ENCODE peak calls at places on chromosomes 5 and 9, in four cellular contexts. One of them, this sample, is unnamed.

GRCh38 chr5:90803376-90803775 is 244.8 kb downstream of the ADGRV1 start:
- ATAC-seq in GM12878: no peak
- ATAC-seq in HepG2: peak; percentile 34
- ATAC-seq in A549: peak; percentile 95
- ATAC-seq in this sample: no peak

GRCh38 chr9:128048663-128049062 is 18.5 kb downstream of the NAIF1 start:
- ATAC-seq in GM12878: peak; percentile 93
- ATAC-seq in HepG2: peak; percentile 66
- ATAC-seq in A549: peak; percentile 84
- ATAC-seq in this sample: no peak

GRCh38 chr5:74919487-74919886 is 53.3 kb upstream of the FAM169A start:
- ATAC-seq in GM12878: peak; percentile 75
- ATAC-seq in HepG2: no peak
- ATAC-seq in A549: peak; percentile 66
- ATAC-seq in this sample: peak; percentile 50

GRCh38 chr9:72675586-72675985 is 154.2 kb downstream of the TMC1 start:
- ATAC-seq in GM12878: no peak
- ATAC-seq in HepG2: no peak
- ATAC-seq in A549: no peak
- ATAC-seq in this sample: no peak

GRCh38 chr9:109433476-109433875 is 64.6 kb downstream of the PTPN3 start:
- ATAC-seq in GM12878: no peak
- ATAC-seq in HepG2: no peak
- ATAC-seq in A549: no peak
- ATAC-seq in this sample: no peak

GRCh38 chr5:71865202-71865601 is 146.1 kb downstream of the CARTPT start:
- ATAC-seq in GM12878: no peak
- ATAC-seq in HepG2: no peak
- ATAC-seq in A549: peak; percentile 93
- ATAC-seq in this sample: peak; percentile 88

GRCh38 chr9:15720861-15721260 is 168.0 kb downstream of the CCDC171 start:
- ATAC-seq in GM12878: no peak
- ATAC-seq in HepG2: no peak
- ATAC-seq in A549: no peak
- ATAC-seq in this sample: no peak

GRCh38 chr5:87081511-87082372 is 185.9 kb upstream of the RASA1 start:
- ATAC-seq in GM12878: peak; percentile 94
- ATAC-seq in HepG2: no peak
- ATAC-seq in A549: no peak
- ATAC-seq in this sample: no peak

GRCh38 chr9:108467653-108468324 is 388.0 kb downstream of the ACTL7B start:
- ATAC-seq in GM12878: no peak
- ATAC-seq in HepG2: peak; percentile 96
- ATAC-seq in A549: peak; percentile 66
- ATAC-seq in this sample: no peak

GRCh38 chr5:42840279-42840678 is 28.6 kb upstream of the SELENOP start:
- ATAC-seq in GM12878: no peak
- ATAC-seq in HepG2: peak; percentile 60
- ATAC-seq in A549: no peak
- ATAC-seq in this sample: peak; percentile 66

GRCh38 chr9:37974506-37975173 is 70.7 kb upstream of the SLC25A51 start:
- ATAC-seq in GM12878: no peak
- ATAC-seq in HepG2: no peak
- ATAC-seq in A549: peak; percentile 69
- ATAC-seq in this sample: no peak

GRCh38 chr5:43063731-43064171 is 23.6 kb upstream of the ANXA2R start:
- ATAC-seq in GM12878: no peak
- ATAC-seq in HepG2: no peak
- ATAC-seq in A549: peak; percentile 57
- ATAC-seq in this sample: no peak

GRCh38 chr9:79644048-79644447 is 72.3 kb downstream of the TLE4 start:
- ATAC-seq in GM12878: no peak
- ATAC-seq in HepG2: no peak
- ATAC-seq in A549: no peak
- ATAC-seq in this sample: no peak

GRCh38 chr5:151556808-151557207 is 34.3 kb downstream of the FAT2 start:
- ATAC-seq in GM12878: no peak
- ATAC-seq in HepG2: no peak
- ATAC-seq in A549: no peak
- ATAC-seq in this sample: no peak

GRCh38 chr9:2234371-2234893 is 219.3 kb downstream of the SMARCA2 start:
- ATAC-seq in GM12878: no peak
- ATAC-seq in HepG2: no peak
- ATAC-seq in A549: no peak
- ATAC-seq in this sample: no peak

GRCh38 chr9:6584881-6585597 is 60.5 kb downstream of the GLDC start:
- ATAC-seq in GM12878: peak; percentile 85
- ATAC-seq in HepG2: peak; percentile 56
- ATAC-seq in A549: peak; percentile 82
- ATAC-seq in this sample: no peak

GRCh38 chr9:77707696-77708095 is 59.6 kb upstream of the GNA14 start:
- ATAC-seq in GM12878: no peak
- ATAC-seq in HepG2: peak; percentile 69
- ATAC-seq in A549: peak; percentile 91
- ATAC-seq in this sample: peak; percentile 97

GRCh38 chr5:132586063-132586462 is 29.3 kb downstream of the RAD50 start:
- ATAC-seq in GM12878: no peak
- ATAC-seq in HepG2: no peak
- ATAC-seq in A549: no peak
- ATAC-seq in this sample: no peak

GRCh38 chr9:129473523-129474244 is 147.2 kb downstream of the C9orf50 start:
- ATAC-seq in GM12878: no peak
- ATAC-seq in HepG2: no peak
- ATAC-seq in A549: no peak
- ATAC-seq in this sample: peak; percentile 75

GRCh38 chr5:121021688-121022087 is 557.6 kb downstream of the PRR16 start:
- ATAC-seq in GM12878: no peak
- ATAC-seq in HepG2: no peak
- ATAC-seq in A549: no peak
- ATAC-seq in this sample: no peak

GRCh38 chr9:72473474-72474241 is 47.8 kb upstream of the TMC1 start:
- ATAC-seq in GM12878: peak; percentile 94
- ATAC-seq in HepG2: no peak
- ATAC-seq in A549: no peak
- ATAC-seq in this sample: no peak

GRCh38 chr5:10581867-10582511 is 18.1 kb downstream of the ANKRD33B start:
- ATAC-seq in GM12878: no peak
- ATAC-seq in HepG2: no peak
- ATAC-seq in A549: peak; percentile 4
- ATAC-seq in this sample: peak; percentile 42

GRCh38 chr5:16666140-16666860 is 49.5 kb upstream of the RETREG1 start:
- ATAC-seq in GM12878: no peak
- ATAC-seq in HepG2: no peak
- ATAC-seq in A549: peak; percentile 9
- ATAC-seq in this sample: no peak

GRCh38 chr5:149455889-149456409 is 76.9 kb upstream of the IL17B start:
- ATAC-seq in GM12878: peak; percentile 32
- ATAC-seq in HepG2: peak; percentile 60
- ATAC-seq in A549: peak; percentile 56
- ATAC-seq in this sample: peak; percentile 42

GRCh38 chr9:95049761-95050160 is 267.7 kb downstream of the FANCC start:
- ATAC-seq in GM12878: no peak
- ATAC-seq in HepG2: no peak
- ATAC-seq in A549: no peak
- ATAC-seq in this sample: no peak

GRCh38 chr5:150149618-150150017 is 6.0 kb downstream of the PDGFRB start:
- ATAC-seq in GM12878: no peak
- ATAC-seq in HepG2: no peak
- ATAC-seq in A549: no peak
- ATAC-seq in this sample: no peak

GRCh38 chr5:56669534-56670483 is 145.5 kb upstream of the MAP3K1 start:
- ATAC-seq in GM12878: peak; percentile 97
- ATAC-seq in HepG2: peak; percentile 75
- ATAC-seq in A549: no peak
- ATAC-seq in this sample: peak; percentile 71

GRCh38 chr9:115391166-115391825 is 273.3 kb upstream of the TNC start:
- ATAC-seq in GM12878: no peak
- ATAC-seq in HepG2: no peak
- ATAC-seq in A549: no peak
- ATAC-seq in this sample: no peak

GRCh38 chr5:2019716-2020115 is 137.0 kb upstream of the IRX4 start:
- ATAC-seq in GM12878: no peak
- ATAC-seq in HepG2: no peak
- ATAC-seq in A549: no peak
- ATAC-seq in this sample: no peak

GRCh38 chr5:2017540-2018389 is 135.0 kb upstream of the IRX4 start:
- ATAC-seq in GM12878: peak; percentile 55
- ATAC-seq in HepG2: no peak
- ATAC-seq in A549: peak; percentile 60
- ATAC-seq in this sample: no peak

GRCh38 chr5:2020730-2021129 is 138.0 kb upstream of the IRX4 start:
- ATAC-seq in GM12878: no peak
- ATAC-seq in HepG2: no peak
- ATAC-seq in A549: no peak
- ATAC-seq in this sample: no peak

GRCh38 chr5:2015961-2016360 is 133.2 kb upstream of the IRX4 start:
- ATAC-seq in GM12878: no peak
- ATAC-seq in HepG2: no peak
- ATAC-seq in A549: no peak
- ATAC-seq in this sample: no peak

DNA sequence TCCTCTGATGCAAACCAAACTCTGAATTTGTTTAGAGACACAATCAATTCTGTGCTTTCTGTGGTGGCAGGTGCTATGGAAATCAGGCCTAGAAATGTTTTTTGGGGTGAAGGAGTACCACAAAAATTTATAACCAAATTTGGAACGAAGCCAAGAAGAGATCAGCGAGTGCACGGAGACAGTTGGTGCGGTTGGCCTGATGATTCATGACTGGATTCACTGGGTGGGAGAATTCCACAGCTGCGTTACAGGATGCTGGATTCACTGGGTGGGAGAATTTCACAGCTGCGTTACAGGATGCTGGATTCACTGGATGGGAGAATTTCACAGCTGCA is 135.6 kb upstream of the IRX4 start:
- ATAC-seq in GM12878: no peak
- ATAC-seq in HepG2: no peak
- ATAC-seq in A549: no peak
- ATAC-seq in this sample: no peak
- TF ChIP-seq EP300 in GM12878: no peak
- TF ChIP-seq EP300 in HepG2: no peak
- TF ChIP-seq EP300 in A549: no peak
- TF ChIP-seq EP300 in this sample: no peak

GRCh38 chr9:136329211-136329627 is 1.9 kb downstream of the GPSM1 start:
- ATAC-seq in GM12878: no peak
- ATAC-seq in HepG2: no peak
- ATAC-seq in A549: no peak
- ATAC-seq in this sample: no peak
- H3K4me3 ChIP-seq in GM12878: no peak overlapping the region
- H3K4me3 ChIP-seq in HepG2: no peak overlapping the region
- H3K4me3 ChIP-seq in A549: no peak overlapping the region
- H3K4me3 ChIP-seq in this sample: peak overlapping the region; percentile 86

DNA sequence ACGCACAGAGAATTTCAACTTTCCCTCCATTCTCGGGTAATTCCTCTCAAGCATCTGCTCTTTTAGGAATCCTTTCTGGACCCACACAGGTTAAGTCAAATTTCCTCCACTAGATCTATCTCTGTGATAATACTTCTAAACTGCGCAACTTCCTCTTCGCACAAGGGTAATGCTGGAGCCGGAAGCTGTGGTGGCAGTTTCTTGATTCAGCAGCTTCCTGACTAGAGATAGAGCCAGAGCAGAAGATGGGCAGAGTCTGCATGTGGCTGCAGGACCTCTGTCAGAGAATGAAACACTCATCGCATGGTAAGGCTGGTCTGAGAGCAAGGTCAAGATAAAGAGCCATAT is 11.1 kb upstream of the CDC42SE2 start:
- ATAC-seq in GM12878: peak; percentile 79
- ATAC-seq in HepG2: no peak
- ATAC-seq in A549: no peak
- ATAC-seq in this sample: peak; percentile 66
- TF ChIP-seq EP300 in GM12878: peak; percentile 30
- TF ChIP-seq EP300 in HepG2: no peak
- TF ChIP-seq EP300 in A549: no peak
- TF ChIP-seq EP300 in this sample: no peak

GRCh38 chr9:133576591-133577462 is 32.4 kb downstream of the FAM163B start:
- ATAC-seq in GM12878: no peak
- ATAC-seq in HepG2: peak; percentile 10
- ATAC-seq in A549: no peak
- ATAC-seq in this sample: no peak
- H3K4me3 ChIP-seq in GM12878: no peak overlapping the region
- H3K4me3 ChIP-seq in HepG2: no peak overlapping the region
- H3K4me3 ChIP-seq in A549: no peak overlapping the region
- H3K4me3 ChIP-seq in this sample: peak overlapping the region; percentile 14

GRCh38 chr9:82212885-82213284 is 224.3 kb downstream of the SPATA31D1 start:
- ATAC-seq in GM12878: no peak
- ATAC-seq in HepG2: no peak
- ATAC-seq in A549: no peak
- ATAC-seq in this sample: no peak
- TF ChIP-seq EP300 in GM12878: no peak
- TF ChIP-seq EP300 in HepG2: no peak
- TF ChIP-seq EP300 in A549: no peak
- TF ChIP-seq EP300 in this sample: no peak

GRCh38 chr5:180719781-180720180 is 20.1 kb downstream of the OR2Y1 start:
- ATAC-seq in GM12878: no peak
- ATAC-seq in HepG2: no peak
- ATAC-seq in A549: no peak
- ATAC-seq in this sample: no peak
- H3K4me3 ChIP-seq in GM12878: no peak overlapping the region
- H3K4me3 ChIP-seq in HepG2: no peak overlapping the region
- H3K4me3 ChIP-seq in A549: no peak overlapping the region
- H3K4me3 ChIP-seq in this sample: no peak overlapping the region

GRCh38 chr9:121786543-121786948 is 135.1 kb downstream of the DAB2IP start:
- ATAC-seq in GM12878: no peak
- ATAC-seq in HepG2: peak; percentile 39
- ATAC-seq in A549: no peak
- ATAC-seq in this sample: no peak

GRCh38 chr9:121788686-121789366 is 137.4 kb downstream of the DAB2IP start:
- ATAC-seq in GM12878: no peak
- ATAC-seq in HepG2: no peak
- ATAC-seq in A549: no peak
- ATAC-seq in this sample: no peak

GRCh38 chr9:121786998-121787422 is 135.6 kb downstream of the DAB2IP start:
- ATAC-seq in GM12878: no peak
- ATAC-seq in HepG2: peak; percentile 11
- ATAC-seq in A549: no peak
- ATAC-seq in this sample: no peak

GRCh38 chr9:121785673-121786542 is 134.5 kb downstream of the DAB2IP start:
- ATAC-seq in GM12878: no peak
- ATAC-seq in HepG2: peak; percentile 50
- ATAC-seq in A549: peak; percentile 31
- ATAC-seq in this sample: no peak

GRCh38 chr9:121790841-121791240 is 139.4 kb downstream of the DAB2IP start:
- ATAC-seq in GM12878: no peak
- ATAC-seq in HepG2: no peak
- ATAC-seq in A549: no peak
- ATAC-seq in this sample: no peak
- TF ChIP-seq EP300 in GM12878: no peak
- TF ChIP-seq EP300 in HepG2: no peak
- TF ChIP-seq EP300 in A549: no peak
- TF ChIP-seq EP300 in this sample: no peak

GRCh38 chr9:91839926-91840464 is 110.0 kb downstream of the ROR2 start:
- ATAC-seq in GM12878: no peak
- ATAC-seq in HepG2: no peak
- ATAC-seq in A549: no peak
- ATAC-seq in this sample: no peak
- H3K4me3 ChIP-seq in GM12878: no peak overlapping the region
- H3K4me3 ChIP-seq in HepG2: no peak overlapping the region
- H3K4me3 ChIP-seq in A549: no peak overlapping the region
- H3K4me3 ChIP-seq in this sample: peak overlapping the region; percentile 18

This sample was measured in gastroesophageal sphincter.